ENCODE peak calls at places on chromosomes 7 and 10, in eight cellular contexts. B is stomach, R is spleen, F is breast epithelium, Z is uterus, L is transverse colon, G is HCT116, N is ovary. Q is an unnamed sample.
A peak's percentile ranks its signal among the peaks of the same experiment; 100 is the strongest.

GRCh38 chr7:19051767-19052375 is 65.6 kb downstream of the TWIST1 start:
- DNase-seq in N (no peak), L (peak; percentile 18), R (no peak), G (peak; percentile 31), B (peak; percentile 37), Z (no peak), F (no peak), Q (peak; percentile 61)

GRCh38 chr7:117065585-117066150 is 112.4 kb downstream of the ST7 start:
- DNase-seq in Z (no peak), B (no peak), N (no peak), G (no peak), R (no peak), L (no peak), F (no peak), Q (no peak)

GRCh38 chr10:98478430-98479222 is 31.9 kb upstream of the HPS1 start:
- DNase-seq in B (no peak), Z (no peak), G (no peak), R (no peak), L (no peak), N (no peak), F (no peak), Q (no peak)

GRCh38 chr10:98957801-98958200 is 277.9 kb downstream of the HPSE2 start:
- DNase-seq in B (no peak), F (no peak), Z (no peak), N (no peak), L (no peak), G (no peak), R (no peak), Q (no peak)

GRCh38 chr10:114266521-114266920 is 27.5 kb downstream of the VWA2 start:
- DNase-seq in N (no peak), G (no peak), B (peak; percentile 81), R (no peak), L (peak; percentile 21), F (no peak), Z (peak; percentile 32), Q (no peak)

GRCh38 chr7:101635484-101635883 is 6.4 kb upstream of the MYL10 start:
- DNase-seq in N (no peak), Z (no peak), F (no peak), L (no peak), G (no peak), B (no peak), R (peak; percentile 43), Q (no peak)

GRCh38 chr7:5647816-5648215 is 133.6 kb downstream of the RNF216 start:
- DNase-seq in Z (no peak), F (no peak), N (no peak), R (no peak), G (no peak), B (no peak), L (no peak), Q (no peak)

GRCh38 chr7:14936530-14936929 is 34.0 kb upstream of the DGKB start:
- DNase-seq in R (no peak), F (no peak), B (no peak), N (no peak), Z (peak; percentile 47), G (no peak), L (peak; percentile 7), Q (no peak)

GRCh38 chr7:73838642-73839041 is 3.7 kb downstream of the METTL27 start:
- DNase-seq in G (no peak), R (no peak), L (no peak), F (no peak), B (no peak), Z (no peak), N (no peak), Q (no peak)

GRCh38 chr10:77771450-77771849 is 133.8 kb upstream of the KCNMA1 start:
- DNase-seq in L (no peak), F (no peak), Z (no peak), B (no peak), G (no peak), N (no peak), R (no peak), Q (no peak)

GRCh38 chr7:32618470-32618869 is 123.2 kb downstream of the AVL9 start:
- DNase-seq in R (no peak), Z (no peak), L (no peak), B (no peak), N (no peak), F (no peak), G (no peak), Q (no peak)

GRCh38 chr10:44173558-44173894 is 211.4 kb downstream of the CXCL12 start:
- DNase-seq in Z (no peak), B (no peak), G (no peak), F (no peak), R (no peak), N (no peak), L (no peak), Q (no peak)

GRCh38 chr7:84153005-84153404 is 41.6 kb downstream of the SEMA3A start:
- DNase-seq in G (no peak), Z (no peak), N (no peak), B (no peak), F (no peak), L (no peak), R (no peak), Q (no peak)

GRCh38 chr7:25858562-25859411 is 293.2 kb upstream of the NFE2L3 start:
- DNase-seq in B (no peak), R (no peak), Z (no peak), F (no peak), L (peak; percentile 49), N (no peak), G (no peak), Q (no peak)

GRCh38 chr7:28745351-28745750 is 212.8 kb downstream of the TRIL start:
- DNase-seq in F (no peak), R (no peak), Z (no peak), G (no peak), B (no peak), N (no peak), L (no peak), Q (no peak)

GRCh38 chr7:142321391-142321790 is 63.5 kb upstream of the PRSS58 start:
- DNase-seq in L (no peak), Z (no peak), G (no peak), F (no peak), B (no peak), R (no peak), N (no peak), Q (no peak)

GRCh38 chr7:142327555-142327954 is 69.7 kb upstream of the PRSS58 start:
- DNase-seq in N (no peak), L (no peak), Z (no peak), G (no peak), F (no peak), B (no peak), R (no peak), Q (no peak)

GRCh38 chr7:142319970-142320369 is 62.1 kb upstream of the PRSS58 start:
- DNase-seq in L (no peak), N (no peak), B (no peak), R (no peak), F (no peak), G (no peak), Z (no peak), Q (no peak)

GRCh38 chr7:142320883-142321282 is 63.0 kb upstream of the PRSS58 start:
- DNase-seq in L (no peak), F (no peak), N (no peak), G (no peak), R (no peak), Z (no peak), B (no peak), Q (no peak)

GRCh38 chr7:142323706-142324105 is 65.8 kb upstream of the PRSS58 start:
- DNase-seq in B (no peak), G (peak; percentile 36), R (no peak), N (no peak), Z (no peak), F (no peak), L (peak; percentile 34), Q (no peak)
- TF ChIP-seq CTCF in B (no peak), G (peak; percentile 82), R (no peak), N (no peak), Z (no peak), F (no peak), L (no peak), Q (peak; percentile 10)

DNA sequence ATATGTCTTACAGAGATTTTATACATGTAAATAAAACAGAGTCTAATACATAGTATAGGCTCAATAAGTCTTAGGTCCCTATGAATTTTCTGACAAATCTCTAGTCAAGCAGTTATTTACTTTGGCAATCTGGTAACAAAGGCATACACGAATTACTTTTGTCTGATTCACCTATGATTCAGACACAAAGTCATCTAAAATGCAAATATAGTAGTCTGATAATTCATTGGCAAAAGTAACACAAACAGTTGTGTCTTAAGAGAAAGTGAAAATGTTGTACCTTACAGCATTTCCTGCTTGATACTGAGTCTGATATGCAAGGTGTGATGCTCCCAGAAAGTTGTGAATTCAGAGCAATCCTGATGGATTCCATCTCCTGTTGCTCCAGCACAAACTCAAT is 209.4 kb upstream of the PRSS1 start:
- DNase-seq in Z (no peak), L (no peak), G (no peak), N (no peak), R (no peak), B (no peak), F (no peak), Q (no peak)
- TF ChIP-seq POLR2A in Z (no peak), L (no peak), G (no peak), N (no peak), R (no peak), B (no peak), F (no peak), Q (no peak)

DNA sequence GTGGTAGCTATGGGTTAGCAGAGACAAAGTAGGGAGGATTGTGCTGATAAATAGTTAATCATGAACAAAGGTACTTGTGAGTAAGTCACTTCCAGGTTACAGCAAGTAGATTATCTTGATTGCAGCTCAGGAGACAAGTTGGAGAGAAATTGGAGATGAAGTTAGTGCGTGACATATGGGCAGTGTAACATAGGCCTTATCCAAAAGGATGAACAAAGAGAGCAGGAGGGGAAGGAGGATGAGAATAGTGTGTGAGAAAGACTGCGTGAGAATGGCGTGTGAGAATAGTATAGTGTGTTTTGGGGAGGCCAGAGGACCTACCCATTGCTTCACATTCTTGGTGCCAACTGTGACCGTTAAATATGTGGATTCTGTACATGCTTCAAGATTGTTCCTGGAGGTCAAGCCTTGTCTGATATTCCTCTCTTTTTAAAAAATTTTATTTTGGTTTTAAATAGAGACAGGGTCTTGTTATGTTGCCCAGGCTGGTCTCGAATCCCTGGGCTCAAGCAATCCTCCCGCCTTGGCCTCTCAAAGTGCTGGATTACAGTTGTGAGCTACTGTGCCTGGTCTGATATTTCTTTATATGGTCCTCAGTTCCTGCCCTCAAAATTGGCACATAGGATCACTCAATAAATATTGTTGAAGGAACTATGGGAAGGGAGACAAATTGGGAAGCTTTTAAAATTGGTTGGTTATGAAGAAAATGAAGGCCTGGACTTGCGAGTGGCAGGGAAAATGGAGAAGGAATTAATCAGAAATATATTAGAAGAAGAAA is 3.2 kb downstream of the VCL start:
- DNase-seq in Z (no peak), N (no peak), L (no peak), B (no peak), G (no peak), F (no peak), R (no peak), Q (no peak)
- H3K4me1 ChIP-seq in Z (peaks cover 10% of the 10 kb centered on the region), N (peaks cover 8% of the 10 kb centered on the region), L (peaks cover 10% of the 10 kb centered on the region), B (peaks cover 81% of the 10 kb centered on the region), G (peaks cover 16% of the 10 kb centered on the region), F (peaks cover 4% of the 10 kb centered on the region), R (peaks cover 29% of the 10 kb centered on the region), Q (no peaks in the 10 kb centered on the region)

DNA sequence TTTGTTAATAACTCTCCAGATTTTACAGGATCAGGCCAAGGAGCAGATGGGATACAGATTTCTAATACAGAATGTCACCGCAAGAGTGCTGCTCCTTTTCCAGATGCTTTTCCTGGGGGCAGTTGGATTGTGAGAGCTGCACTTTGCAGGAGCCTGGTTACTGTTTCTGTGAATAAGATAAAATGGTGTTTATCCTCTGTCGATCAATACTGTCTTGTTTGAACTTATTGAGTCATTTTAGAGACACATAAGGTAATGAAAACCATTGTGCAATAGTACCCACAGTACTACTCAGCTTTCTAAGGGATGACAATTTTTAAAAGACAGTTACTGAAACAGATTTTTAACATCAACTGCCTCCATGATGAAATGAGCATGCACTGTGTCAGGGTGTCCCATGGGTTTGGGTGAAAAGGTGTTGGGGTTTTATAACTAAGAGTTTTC is 2.9 kb downstream of the A1CF start:
- DNase-seq in R (no peak), Z (no peak), G (no peak), F (no peak), B (no peak), L (no peak), N (no peak), Q (no peak)
- TF ChIP-seq CTCF in R (no peak), Z (no peak), G (no peak), F (no peak), B (no peak), L (no peak), N (no peak), Q (no peak)